ENCODE peak calls at places on chromosomes 5 and 9, in seven cellular contexts. One of them, this sample, is unnamed. For H3K4me1, the result is how much of the 10 kb centered on the place peaks cover.

GRCh38 chr9:113808391-113809191 is 67.5 kb upstream of the ZNF618 start:
- DNase-seq in kidney: peak
- DNase-seq in K562: no peak
- DNase-seq in body of pancreas: no peak
- DNase-seq in neural progenitor cell: no peak
- DNase-seq in mammary epithelial cell: peak
- DNase-seq in stomach: no peak
- DNase-seq in this sample: peak

GRCh38 chr5:143024227-143024920 is 254.2 kb downstream of the ARHGAP26 start:
- DNase-seq in kidney: no peak
- DNase-seq in K562: no peak
- DNase-seq in body of pancreas: no peak
- DNase-seq in neural progenitor cell: no peak
- DNase-seq in mammary epithelial cell: no peak
- DNase-seq in stomach: no peak
- DNase-seq in this sample: no peak

GRCh38 chr5:135997936-135998335 is 30.9 kb upstream of the TGFBI start:
- DNase-seq in kidney: no peak
- DNase-seq in K562: no peak
- DNase-seq in body of pancreas: no peak
- DNase-seq in neural progenitor cell: peak
- DNase-seq in mammary epithelial cell: no peak
- DNase-seq in stomach: no peak
- DNase-seq in this sample: no peak

GRCh38 chr5:149439899-149440655 is 61.0 kb upstream of the IL17B start:
- DNase-seq in kidney: peak
- DNase-seq in K562: peak
- DNase-seq in body of pancreas: no peak
- DNase-seq in neural progenitor cell: peak
- DNase-seq in mammary epithelial cell: peak
- DNase-seq in stomach: peak
- DNase-seq in this sample: no peak

GRCh38 chr9:134063088-134063875 is 4.5 kb downstream of the BRD3 start:
- DNase-seq in kidney: peak
- DNase-seq in K562: no peak
- DNase-seq in body of pancreas: no peak
- DNase-seq in neural progenitor cell: peak
- DNase-seq in mammary epithelial cell: no peak
- DNase-seq in stomach: peak
- DNase-seq in this sample: no peak

GRCh38 chr5:167769846-167770420 is 521.5 kb upstream of the WWC1 start:
- DNase-seq in kidney: no peak
- DNase-seq in K562: no peak
- DNase-seq in body of pancreas: no peak
- DNase-seq in neural progenitor cell: no peak
- DNase-seq in mammary epithelial cell: no peak
- DNase-seq in stomach: no peak
- DNase-seq in this sample: no peak

GRCh38 chr5:84304591-84304990 is 80.1 kb downstream of the EDIL3 start:
- DNase-seq in kidney: no peak
- DNase-seq in K562: no peak
- DNase-seq in body of pancreas: no peak
- DNase-seq in neural progenitor cell: no peak
- DNase-seq in mammary epithelial cell: no peak
- DNase-seq in stomach: no peak
- DNase-seq in this sample: no peak

GRCh38 chr5:172492991-172493390 is 38.7 kb upstream of the SH3PXD2B start:
- DNase-seq in kidney: no peak
- DNase-seq in K562: no peak
- DNase-seq in body of pancreas: no peak
- DNase-seq in neural progenitor cell: no peak
- DNase-seq in mammary epithelial cell: no peak
- DNase-seq in stomach: no peak
- DNase-seq in this sample: no peak

GRCh38 chr5:177388521-177389052 is 4.4 kb downstream of the SLC34A1 start:
- DNase-seq in kidney: no peak
- DNase-seq in K562: no peak
- DNase-seq in body of pancreas: no peak
- DNase-seq in neural progenitor cell: no peak
- DNase-seq in mammary epithelial cell: peak
- DNase-seq in stomach: no peak
- DNase-seq in this sample: no peak

GRCh38 chr5:54754878-54755277 is 230.5 kb downstream of the ESM1 start:
- DNase-seq in kidney: no peak
- DNase-seq in K562: no peak
- DNase-seq in body of pancreas: no peak
- DNase-seq in neural progenitor cell: no peak
- DNase-seq in mammary epithelial cell: no peak
- DNase-seq in stomach: no peak
- DNase-seq in this sample: no peak

GRCh38 chr5:21817668-21818419 is 1035.3 kb downstream of the CDH12 start:
- DNase-seq in kidney: no peak
- DNase-seq in K562: no peak
- DNase-seq in body of pancreas: no peak
- DNase-seq in neural progenitor cell: no peak
- DNase-seq in mammary epithelial cell: no peak
- DNase-seq in stomach: no peak
- DNase-seq in this sample: no peak

GRCh38 chr9:107637421-107638420 is 148.2 kb upstream of the KLF4 start:
- DNase-seq in kidney: peak
- DNase-seq in K562: no peak
- DNase-seq in body of pancreas: peak
- DNase-seq in neural progenitor cell: peak
- DNase-seq in mammary epithelial cell: peak
- DNase-seq in stomach: peak
- DNase-seq in this sample: peak

GRCh38 chr9:76023715-76024195 is 133.3 kb downstream of the PCSK5 start:
- DNase-seq in kidney: no peak
- DNase-seq in K562: no peak
- DNase-seq in body of pancreas: no peak
- DNase-seq in neural progenitor cell: no peak
- DNase-seq in mammary epithelial cell: peak
- DNase-seq in stomach: no peak
- DNase-seq in this sample: no peak

GRCh38 chr9:112750111-112750766 is at the start of gene SNX30:
- DNase-seq in kidney: peak
- DNase-seq in K562: peak
- DNase-seq in body of pancreas: peak
- DNase-seq in neural progenitor cell: peak
- DNase-seq in mammary epithelial cell: peak
- DNase-seq in stomach: peak
- DNase-seq in this sample: peak

GRCh38 chr5:154478224-154478565 is at the start of gene HAND1:
- DNase-seq in kidney: peak
- DNase-seq in K562: peak
- DNase-seq in body of pancreas: peak
- DNase-seq in neural progenitor cell: peak
- DNase-seq in mammary epithelial cell: no peak
- DNase-seq in stomach: peak
- DNase-seq in this sample: peak

GRCh38 chr5:73213566-73213998 is 40.6 kb downstream of the TMEM174 start:
- DNase-seq in kidney: peak
- DNase-seq in K562: no peak
- DNase-seq in body of pancreas: no peak
- DNase-seq in neural progenitor cell: no peak
- DNase-seq in mammary epithelial cell: no peak
- DNase-seq in stomach: no peak
- DNase-seq in this sample: no peak

GRCh38 chr5:69038539-69038938 is 55.3 kb upstream of the SLC30A5 start:
- DNase-seq in kidney: no peak
- DNase-seq in K562: no peak
- DNase-seq in body of pancreas: no peak
- DNase-seq in neural progenitor cell: no peak
- DNase-seq in mammary epithelial cell: no peak
- DNase-seq in stomach: no peak
- DNase-seq in this sample: no peak

GRCh38 chr9:135248721-135249120 is 161.3 kb downstream of the OLFM1 start:
- DNase-seq in kidney: peak
- DNase-seq in K562: no peak
- DNase-seq in body of pancreas: no peak
- DNase-seq in neural progenitor cell: no peak
- DNase-seq in mammary epithelial cell: no peak
- DNase-seq in stomach: no peak
- DNase-seq in this sample: no peak

GRCh38 chr5:181160144-181160754 is 12.9 kb downstream of the OR2V2 start:
- DNase-seq in kidney: no peak
- DNase-seq in K562: peak
- DNase-seq in body of pancreas: no peak
- DNase-seq in neural progenitor cell: peak
- DNase-seq in mammary epithelial cell: peak
- DNase-seq in stomach: no peak
- DNase-seq in this sample: peak

GRCh38 chr5:59773286-59773685 is 120.2 kb downstream of the PDE4D start:
- DNase-seq in kidney: no peak
- DNase-seq in K562: no peak
- DNase-seq in body of pancreas: no peak
- DNase-seq in neural progenitor cell: no peak
- DNase-seq in mammary epithelial cell: peak
- DNase-seq in stomach: no peak
- DNase-seq in this sample: no peak

GRCh38 chr5:88872971-88873370 is 10.0 kb downstream of the MEF2C start:
- DNase-seq in kidney: no peak
- DNase-seq in K562: no peak
- DNase-seq in body of pancreas: no peak
- DNase-seq in neural progenitor cell: no peak
- DNase-seq in mammary epithelial cell: no peak
- DNase-seq in stomach: no peak
- DNase-seq in this sample: no peak

GRCh38 chr5:36006161-36006560 is 15.0 kb upstream of the UGT3A1 start:
- DNase-seq in kidney: no peak
- DNase-seq in K562: no peak
- DNase-seq in body of pancreas: no peak
- DNase-seq in neural progenitor cell: no peak
- DNase-seq in mammary epithelial cell: no peak
- DNase-seq in stomach: no peak
- DNase-seq in this sample: no peak

GRCh38 chr9:24939099-24939850 is 393.6 kb upstream of the IZUMO3 start:
- DNase-seq in kidney: no peak
- DNase-seq in K562: no peak
- DNase-seq in body of pancreas: no peak
- DNase-seq in neural progenitor cell: no peak
- DNase-seq in mammary epithelial cell: no peak
- DNase-seq in stomach: no peak
- DNase-seq in this sample: no peak

GRCh38 chr5:6386270-6386669 is 7.9 kb upstream of the MED10 start:
- DNase-seq in kidney: no peak
- DNase-seq in K562: no peak
- DNase-seq in body of pancreas: no peak
- DNase-seq in neural progenitor cell: no peak
- DNase-seq in mammary epithelial cell: no peak
- DNase-seq in stomach: no peak
- DNase-seq in this sample: no peak

GRCh38 chr5:4370218-4370617 is 769.9 kb upstream of the ADAMTS16 start:
- DNase-seq in kidney: no peak
- DNase-seq in K562: no peak
- DNase-seq in body of pancreas: no peak
- DNase-seq in neural progenitor cell: no peak
- DNase-seq in mammary epithelial cell: peak
- DNase-seq in stomach: no peak
- DNase-seq in this sample: no peak

DNA sequence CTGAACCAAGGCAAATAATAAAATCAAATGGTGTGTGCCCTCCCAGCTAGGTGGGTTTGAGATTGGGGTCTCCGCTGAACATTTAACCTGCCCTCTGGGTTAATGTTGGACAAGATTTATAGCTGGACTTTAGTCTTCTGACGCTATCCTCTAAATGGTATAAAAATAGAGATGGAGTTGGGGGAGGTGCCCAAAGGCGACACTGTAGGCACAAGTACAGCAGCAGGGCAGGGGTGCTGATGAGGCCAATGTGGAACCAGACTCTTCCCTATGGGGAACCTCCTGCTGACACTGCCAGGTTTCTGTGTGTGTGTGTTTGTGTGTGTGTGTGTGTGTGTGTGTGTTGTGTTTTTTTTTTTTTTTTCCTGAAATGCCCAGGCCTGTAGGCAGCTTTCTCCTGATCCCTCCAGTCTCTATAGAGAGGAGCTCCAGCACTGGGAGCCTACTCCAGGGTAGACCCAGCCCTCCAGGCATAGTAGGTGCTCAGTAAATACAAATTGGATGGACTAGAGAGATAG is 37.9 kb downstream of the PCDH1 start:
- DNase-seq in kidney: peak
- DNase-seq in K562: no peak
- DNase-seq in body of pancreas: no peak
- DNase-seq in neural progenitor cell: no peak
- DNase-seq in mammary epithelial cell: no peak
- DNase-seq in stomach: no peak
- DNase-seq in this sample: no peak
- H3K4me1 ChIP-seq in kidney: half or more
- H3K4me1 ChIP-seq in K562: under half
- H3K4me1 ChIP-seq in body of pancreas: under half
- H3K4me1 ChIP-seq in neural progenitor cell: half or more
- H3K4me1 ChIP-seq in mammary epithelial cell: under half
- H3K4me1 ChIP-seq in stomach: half or more
- H3K4me1 ChIP-seq in this sample: under half

GRCh38 chr5:116476903-116477537 is 97.6 kb downstream of the SEMA6A start:
- DNase-seq in kidney: no peak
- DNase-seq in K562: no peak
- DNase-seq in body of pancreas: no peak
- DNase-seq in neural progenitor cell: no peak
- DNase-seq in mammary epithelial cell: no peak
- DNase-seq in stomach: no peak
- DNase-seq in this sample: no peak
- H3K4me1 ChIP-seq in kidney: under half
- H3K4me1 ChIP-seq in K562: under half
- H3K4me1 ChIP-seq in body of pancreas: under half
- H3K4me1 ChIP-seq in neural progenitor cell: under half
- H3K4me1 ChIP-seq in mammary epithelial cell: under half
- H3K4me1 ChIP-seq in stomach: under half
- H3K4me1 ChIP-seq in this sample: under half

GRCh38 chr5:27598576-27598975 is 560.2 kb upstream of the CDH9 start:
- DNase-seq in kidney: no peak
- DNase-seq in K562: no peak
- DNase-seq in body of pancreas: no peak
- DNase-seq in neural progenitor cell: no peak
- DNase-seq in mammary epithelial cell: no peak
- DNase-seq in stomach: no peak
- DNase-seq in this sample: no peak
- H3K4me1 ChIP-seq in kidney: under half
- H3K4me1 ChIP-seq in K562: under half
- H3K4me1 ChIP-seq in body of pancreas: under half
- H3K4me1 ChIP-seq in neural progenitor cell: under half
- H3K4me1 ChIP-seq in mammary epithelial cell: under half
- H3K4me1 ChIP-seq in stomach: under half
- H3K4me1 ChIP-seq in this sample: under half

DNA sequence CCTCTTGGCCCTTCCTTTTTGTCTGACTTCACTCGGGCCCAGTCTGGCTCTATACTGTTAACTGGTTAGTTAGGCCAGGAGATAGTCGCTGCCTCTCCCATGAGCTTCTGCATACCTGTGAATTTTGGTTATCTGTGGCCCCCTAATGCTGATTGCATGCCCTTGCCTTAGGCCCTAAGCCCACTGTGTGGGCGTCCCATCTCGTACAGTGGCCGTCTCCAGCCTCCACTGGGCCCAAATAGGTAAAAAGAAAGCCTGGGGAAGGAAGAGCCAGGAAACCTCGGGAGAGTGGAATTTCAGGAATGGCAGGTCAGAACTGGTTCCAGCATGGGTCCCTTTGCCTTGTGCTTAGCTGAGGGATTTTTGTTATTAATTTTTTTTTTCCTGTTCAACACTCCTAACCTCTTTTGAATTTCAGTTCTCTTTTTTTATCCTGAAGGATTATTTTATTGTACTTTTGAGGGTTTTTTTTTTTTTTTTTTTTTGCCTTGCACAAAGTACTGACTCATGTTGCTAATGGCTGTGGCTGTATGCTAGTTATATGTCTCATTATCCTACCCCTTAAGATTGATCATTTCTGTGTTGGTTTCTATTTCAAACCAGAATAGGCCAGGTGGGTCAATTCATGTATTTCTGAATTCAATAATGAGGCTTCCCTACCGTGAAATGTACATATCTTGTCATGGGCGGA is 3.4 kb downstream of the PRRC2B start:
- DNase-seq in kidney: peak
- DNase-seq in K562: peak
- DNase-seq in body of pancreas: no peak
- DNase-seq in neural progenitor cell: peak
- DNase-seq in mammary epithelial cell: peak
- DNase-seq in stomach: peak
- DNase-seq in this sample: no peak
- H3K4me1 ChIP-seq in kidney: under half
- H3K4me1 ChIP-seq in K562: under half
- H3K4me1 ChIP-seq in body of pancreas: half or more
- H3K4me1 ChIP-seq in neural progenitor cell: half or more
- H3K4me1 ChIP-seq in mammary epithelial cell: under half
- H3K4me1 ChIP-seq in stomach: half or more
- H3K4me1 ChIP-seq in this sample: under half

This sample was measured in uterus.